ENCODE peak calls at places on chromosomes 13 and 19, in nine cellular contexts. One of them, this sample, is unnamed.

GRCh38 chr13:90135558-90135957 is 1211.9 kb upstream of the MIR17HG start:
- DNase-seq in adrenal gland: no peak
- DNase-seq in Peyer's patch: no peak
- DNase-seq in sigmoid colon: no peak
- DNase-seq in uterus: no peak
- DNase-seq in IMR-90: no peak
- DNase-seq in transverse colon: no peak
- DNase-seq in body of pancreas: no peak
- DNase-seq in suprapubic skin: no peak
- DNase-seq in this sample: no peak

GRCh38 chr13:60370343-60370742 is 26.7 kb upstream of the TDRD3 start:
- DNase-seq in suprapubic skin: no peak
- DNase-seq in sigmoid colon: no peak
- DNase-seq in body of pancreas: no peak
- DNase-seq in Peyer's patch: no peak
- DNase-seq in transverse colon: no peak
- DNase-seq in adrenal gland: no peak
- DNase-seq in IMR-90: no peak
- DNase-seq in uterus: no peak
- DNase-seq in this sample: no peak

GRCh38 chr13:96238241-96238640 is 148.3 kb downstream of the HS6ST3 start:
- DNase-seq in uterus: no peak
- DNase-seq in sigmoid colon: no peak
- DNase-seq in adrenal gland: no peak
- DNase-seq in suprapubic skin: no peak
- DNase-seq in IMR-90: no peak
- DNase-seq in transverse colon: no peak
- DNase-seq in body of pancreas: no peak
- DNase-seq in Peyer's patch: no peak
- DNase-seq in this sample: no peak

GRCh38 chr19:35608250-35608649 is 4.3 kb upstream of the HAUS5 start:
- DNase-seq in Peyer's patch: no peak
- DNase-seq in adrenal gland: no peak
- DNase-seq in suprapubic skin: no peak
- DNase-seq in transverse colon: no peak
- DNase-seq in IMR-90: no peak
- DNase-seq in sigmoid colon: no peak
- DNase-seq in body of pancreas: no peak
- DNase-seq in uterus: no peak
- DNase-seq in this sample: no peak

GRCh38 chr13:57030671-57031070 is 110.0 kb upstream of the PRR20A start:
- DNase-seq in uterus: no peak
- DNase-seq in suprapubic skin: no peak
- DNase-seq in Peyer's patch: no peak
- DNase-seq in body of pancreas: no peak
- DNase-seq in transverse colon: no peak
- DNase-seq in adrenal gland: no peak
- DNase-seq in sigmoid colon: no peak
- DNase-seq in IMR-90: no peak
- DNase-seq in this sample: no peak

GRCh38 chr19:55176116-55176515 is 4.0 kb downstream of the SYT5 start:
- DNase-seq in transverse colon: no peak
- DNase-seq in body of pancreas: no peak
- DNase-seq in uterus: no peak
- DNase-seq in Peyer's patch: no peak
- DNase-seq in adrenal gland: no peak
- DNase-seq in suprapubic skin: no peak
- DNase-seq in sigmoid colon: no peak
- DNase-seq in IMR-90: no peak
- DNase-seq in this sample: no peak

GRCh38 chr13:104773775-104774174 is 1707.6 kb upstream of the SLC10A2 start:
- DNase-seq in suprapubic skin: no peak
- DNase-seq in transverse colon: no peak
- DNase-seq in adrenal gland: no peak
- DNase-seq in IMR-90: peak; percentile 54
- DNase-seq in body of pancreas: no peak
- DNase-seq in sigmoid colon: no peak
- DNase-seq in Peyer's patch: no peak
- DNase-seq in uterus: no peak
- DNase-seq in this sample: no peak

GRCh38 chr19:42401365-42402303 is 11.5 kb upstream of the CNFN start:
- DNase-seq in transverse colon: peak; percentile 83
- DNase-seq in adrenal gland: peak; percentile 90
- DNase-seq in uterus: peak; percentile 87
- DNase-seq in sigmoid colon: peak; percentile 89
- DNase-seq in suprapubic skin: peak; percentile 89
- DNase-seq in body of pancreas: peak; percentile 82
- DNase-seq in Peyer's patch: peak; percentile 94
- DNase-seq in IMR-90: peak; percentile 73
- DNase-seq in this sample: peak; percentile 76

GRCh38 chr13:107458269-107458668 is 757.1 kb downstream of the LIG4 start:
- DNase-seq in transverse colon: no peak
- DNase-seq in IMR-90: no peak
- DNase-seq in body of pancreas: no peak
- DNase-seq in Peyer's patch: no peak
- DNase-seq in suprapubic skin: no peak
- DNase-seq in uterus: no peak
- DNase-seq in adrenal gland: no peak
- DNase-seq in sigmoid colon: no peak
- DNase-seq in this sample: no peak

GRCh38 chr13:52061587-52061986 is 37.1 kb downstream of the UTP14C start:
- DNase-seq in uterus: no peak
- DNase-seq in body of pancreas: no peak
- DNase-seq in transverse colon: no peak
- DNase-seq in IMR-90: no peak
- DNase-seq in Peyer's patch: no peak
- DNase-seq in sigmoid colon: no peak
- DNase-seq in adrenal gland: no peak
- DNase-seq in suprapubic skin: no peak
- DNase-seq in this sample: no peak

GRCh38 chr13:22092791-22093545 is 422.1 kb downstream of the FGF9 start:
- DNase-seq in uterus: no peak
- DNase-seq in IMR-90: peak; percentile 83
- DNase-seq in sigmoid colon: no peak
- DNase-seq in adrenal gland: no peak
- DNase-seq in Peyer's patch: no peak
- DNase-seq in suprapubic skin: no peak
- DNase-seq in transverse colon: no peak
- DNase-seq in body of pancreas: no peak
- DNase-seq in this sample: no peak

GRCh38 chr13:75153386-75153785 is 328.6 kb downstream of the TBC1D4 start:
- DNase-seq in suprapubic skin: no peak
- DNase-seq in uterus: no peak
- DNase-seq in IMR-90: no peak
- DNase-seq in adrenal gland: no peak
- DNase-seq in Peyer's patch: no peak
- DNase-seq in body of pancreas: no peak
- DNase-seq in sigmoid colon: no peak
- DNase-seq in transverse colon: no peak
- DNase-seq in this sample: no peak

GRCh38 chr13:20796791-20797513 is 23.2 kb upstream of the EEF1AKMT1 start:
- DNase-seq in transverse colon: no peak
- DNase-seq in body of pancreas: no peak
- DNase-seq in suprapubic skin: no peak
- DNase-seq in IMR-90: peak; percentile 39
- DNase-seq in Peyer's patch: no peak
- DNase-seq in sigmoid colon: no peak
- DNase-seq in uterus: no peak
- DNase-seq in adrenal gland: no peak
- DNase-seq in this sample: no peak

GRCh38 chr13:45121421-45121820 is 1.1 kb downstream of the GTF2F2 start:
- DNase-seq in IMR-90: peak; percentile 53
- DNase-seq in Peyer's patch: no peak
- DNase-seq in uterus: no peak
- DNase-seq in transverse colon: no peak
- DNase-seq in suprapubic skin: no peak
- DNase-seq in sigmoid colon: no peak
- DNase-seq in adrenal gland: no peak
- DNase-seq in body of pancreas: no peak
- DNase-seq in this sample: no peak

GRCh38 chr13:20654156-20654555 is 49.3 kb upstream of the IL17D start:
- DNase-seq in body of pancreas: no peak
- DNase-seq in Peyer's patch: no peak
- DNase-seq in uterus: no peak
- DNase-seq in IMR-90: peak; percentile 53
- DNase-seq in suprapubic skin: no peak
- DNase-seq in transverse colon: no peak
- DNase-seq in adrenal gland: no peak
- DNase-seq in sigmoid colon: no peak
- DNase-seq in this sample: no peak

DNA sequence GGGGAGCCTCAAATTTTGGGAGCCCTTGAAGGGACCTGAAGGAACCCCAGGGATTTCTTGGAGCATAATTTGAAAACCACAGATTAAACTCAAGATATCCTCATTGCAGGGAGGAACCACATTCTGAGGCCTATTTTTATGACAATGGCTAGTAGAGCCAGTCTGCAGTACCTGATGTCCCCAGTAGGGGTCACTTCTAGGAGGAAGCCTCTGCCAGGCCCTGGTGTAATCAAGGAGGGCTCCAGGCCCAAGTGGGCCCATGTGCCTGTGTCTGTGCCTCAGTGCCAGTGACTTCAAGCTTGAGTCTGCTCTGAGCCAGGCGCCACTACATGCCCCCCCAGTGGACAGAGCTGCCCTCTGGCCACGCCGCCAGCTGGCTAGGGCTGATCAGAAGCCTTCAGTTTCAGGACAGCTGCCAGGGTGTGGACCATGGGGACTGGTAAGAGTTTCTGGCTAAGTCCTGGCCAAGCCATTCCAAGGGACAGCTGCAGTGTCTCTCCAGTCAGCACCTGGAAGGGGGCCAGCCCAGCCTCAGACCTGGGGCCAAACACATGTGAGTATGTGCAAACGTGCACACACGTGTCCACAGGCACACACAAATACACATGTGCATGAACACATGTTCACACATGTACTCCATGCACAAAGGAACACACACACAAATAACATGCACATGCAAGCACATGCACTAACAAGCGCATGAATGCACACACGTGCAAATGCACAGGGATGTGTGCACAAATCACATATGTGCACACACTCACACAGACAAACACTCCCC is 20.5 kb upstream of the SLC7A10 start:
- DNase-seq in transverse colon: no peak
- DNase-seq in sigmoid colon: no peak
- DNase-seq in adrenal gland: no peak
- DNase-seq in body of pancreas: no peak
- DNase-seq in uterus: no peak
- DNase-seq in IMR-90: no peak
- DNase-seq in Peyer's patch: no peak
- DNase-seq in suprapubic skin: no peak
- DNase-seq in this sample: no peak
- TF ChIP-seq CTCF in transverse colon: peak; percentile 56
- TF ChIP-seq CTCF in sigmoid colon: peak; percentile 21
- TF ChIP-seq CTCF in adrenal gland: no peak
- TF ChIP-seq CTCF in body of pancreas: peak; percentile 17
- TF ChIP-seq CTCF in uterus: no peak
- TF ChIP-seq CTCF in IMR-90: peak; percentile 29
- TF ChIP-seq CTCF in Peyer's patch: no peak
- TF ChIP-seq CTCF in suprapubic skin: no peak
- TF ChIP-seq CTCF in this sample: no peak

DNA sequence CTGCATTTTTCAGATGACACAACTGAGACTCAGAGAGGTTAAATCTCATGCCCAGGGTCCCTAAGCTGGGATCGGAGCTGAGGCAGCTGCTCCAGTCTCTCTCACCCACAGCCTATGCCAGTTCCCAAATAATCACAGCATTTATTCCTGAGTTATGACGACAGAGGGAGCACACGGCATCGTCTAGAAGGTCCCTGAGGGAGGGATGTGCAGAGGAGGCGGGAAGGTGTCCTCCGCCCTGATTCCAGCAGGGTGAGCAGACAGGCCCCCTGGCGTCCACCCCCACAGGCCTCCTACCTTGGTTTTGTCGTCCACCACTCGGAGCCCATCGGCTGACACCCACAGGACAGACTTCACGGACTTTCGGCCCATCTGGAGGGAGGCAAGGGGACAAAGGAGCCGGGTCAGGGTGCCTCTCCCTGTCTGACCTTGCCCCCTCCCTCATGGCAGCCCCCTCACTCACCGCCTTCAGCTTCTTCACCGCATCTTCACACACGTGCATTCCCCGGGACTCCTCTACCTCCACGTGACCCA is 8.0 kb downstream of the NUMBL start:
- DNase-seq in transverse colon: no peak
- DNase-seq in Peyer's patch: no peak
- DNase-seq in sigmoid colon: no peak
- DNase-seq in suprapubic skin: no peak
- DNase-seq in IMR-90: no peak
- DNase-seq in adrenal gland: no peak
- DNase-seq in uterus: no peak
- DNase-seq in body of pancreas: no peak
- DNase-seq in this sample: no peak
- TF ChIP-seq POLR2A in transverse colon: no peak
- TF ChIP-seq POLR2A in Peyer's patch: no peak
- TF ChIP-seq POLR2A in sigmoid colon: no peak
- TF ChIP-seq POLR2A in suprapubic skin: no peak
- TF ChIP-seq POLR2A in IMR-90: no peak
- TF ChIP-seq POLR2A in adrenal gland: no peak
- TF ChIP-seq POLR2A in uterus: no peak
- TF ChIP-seq POLR2A in body of pancreas: no peak
- TF ChIP-seq POLR2A in this sample: no peak

DNA sequence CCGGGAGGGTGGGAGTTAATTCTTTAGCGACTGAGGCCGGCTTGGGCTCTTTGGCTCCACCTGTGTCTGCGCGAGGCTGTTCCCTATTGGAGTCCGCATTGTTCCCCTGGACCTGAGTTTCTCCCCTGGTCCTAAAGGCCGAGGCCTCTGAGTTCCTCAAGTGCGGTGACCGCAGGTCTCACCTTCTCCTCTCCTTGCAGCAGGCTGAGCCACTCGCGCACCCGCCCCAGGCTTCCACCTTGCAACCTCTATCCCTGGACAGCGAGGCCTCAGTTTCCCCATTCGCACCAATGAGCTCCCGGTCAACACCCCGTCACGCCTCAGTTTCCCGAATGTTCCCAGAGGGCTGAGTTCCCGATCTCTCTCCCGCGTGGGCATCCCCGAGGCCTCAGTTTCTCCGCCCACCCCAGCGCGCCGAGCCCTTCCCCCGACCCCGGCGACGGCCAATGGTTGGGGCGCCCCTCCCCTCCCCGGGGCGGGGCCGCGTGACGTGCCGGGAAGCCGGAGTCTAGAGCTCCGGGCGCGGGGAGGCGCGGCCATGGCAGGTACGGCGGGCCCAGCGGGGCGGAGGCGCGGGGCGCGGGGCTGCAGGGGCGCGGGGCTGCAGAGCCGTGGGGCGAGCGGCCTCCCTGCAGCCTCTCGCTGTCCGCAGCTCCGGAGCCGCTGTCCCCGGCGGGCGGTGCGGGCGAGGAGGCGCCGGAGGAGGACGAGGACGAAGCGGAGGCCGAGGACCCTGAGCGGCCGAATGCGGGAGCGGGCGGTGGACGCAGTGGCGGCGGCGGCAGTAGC is at the start of gene MPND:
- DNase-seq in Peyer's patch: peak; percentile 94
- DNase-seq in sigmoid colon: peak; percentile 95
- DNase-seq in transverse colon: peak; percentile 95
- DNase-seq in suprapubic skin: peak; percentile 94
- DNase-seq in uterus: peak; percentile 87
- DNase-seq in adrenal gland: peak; percentile 92
- DNase-seq in IMR-90: peak; percentile 64
- DNase-seq in body of pancreas: peak; percentile 90
- DNase-seq in this sample: peak; percentile 91
- TF ChIP-seq CTCF in Peyer's patch: peak; percentile 17
- TF ChIP-seq CTCF in sigmoid colon: no peak
- TF ChIP-seq CTCF in transverse colon: no peak
- TF ChIP-seq CTCF in suprapubic skin: no peak
- TF ChIP-seq CTCF in uterus: peak; percentile 16
- TF ChIP-seq CTCF in adrenal gland: peak; percentile 34
- TF ChIP-seq CTCF in IMR-90: peak; percentile 34
- TF ChIP-seq CTCF in body of pancreas: peak; percentile 35
- TF ChIP-seq CTCF in this sample: no peak

GRCh38 chr13:113969973-113970611 is 3.8 kb downstream of the C13orf46 start:
- DNase-seq in sigmoid colon: peak; percentile 32
- DNase-seq in adrenal gland: no peak
- DNase-seq in IMR-90: no peak
- DNase-seq in transverse colon: peak; percentile 76
- DNase-seq in Peyer's patch: no peak
- DNase-seq in body of pancreas: peak; percentile 96
- DNase-seq in suprapubic skin: peak; percentile 68
- DNase-seq in uterus: no peak
- DNase-seq in this sample: peak; percentile 9
- TF ChIP-seq POLR2A in sigmoid colon: no peak
- TF ChIP-seq POLR2A in adrenal gland: no peak
- TF ChIP-seq POLR2A in IMR-90: no peak
- TF ChIP-seq POLR2A in transverse colon: peak; percentile 74
- TF ChIP-seq POLR2A in Peyer's patch: no peak
- TF ChIP-seq POLR2A in body of pancreas: peak; percentile 98
- TF ChIP-seq POLR2A in suprapubic skin: no peak
- TF ChIP-seq POLR2A in uterus: no peak
- TF ChIP-seq POLR2A in this sample: no peak

This sample was measured in ovary.